ENCODE peak calls at places on chromosomes 16 and 17, in nine cellular contexts. C is neural progenitor cell; T is amniotic stem cell; S is HCEC 1CT; I is NCI-H1092 treated with DMSO at 0.1 percent for 48 hours; L is NCI-H1105; V is activated naive CD4-positive, alpha-beta T cell treated with anti-CD3 and anti-CD28 coated beads for 36 hours; F is stimulated activated CD8-positive, alpha-beta memory T cell treated with anti-CD3 and anti-CD28 coated beads, Interleukin-7, amount 100 ng/mL, for 1 hour; O is SK-N-SH. Q is an unnamed sample.

GRCh38 chr17:10155334-10156081 is 42.9 kb downstream of the GAS7 start:
- DNase-seq in C (no peak), I (no peak), V (no peak), O (no peak), L (no peak), S (no peak), T (no peak), F (no peak), Q (no peak)

GRCh38 chr17:36506249-36506826 is 19.9 kb downstream of the ZNHIT3 start:
- DNase-seq in C (no peak), T (no peak), F (no peak), O (no peak), V (no peak), S (no peak), I (no peak), L (no peak), Q (no peak)

GRCh38 chr17:44221072-44221861 is 1.8 kb upstream of the UBTF start:
- DNase-seq in S (peak; percentile 77), C (peak; percentile 92), V (peak; percentile 73), T (peak; percentile 58), O (peak; percentile 84), L (peak; percentile 67), I (peak; percentile 91), F (no peak), Q (peak; percentile 67)

GRCh38 chr16:81487301-81487720 is 42.7 kb downstream of the CMIP start:
- DNase-seq in F (no peak), I (no peak), C (no peak), L (no peak), O (no peak), V (no peak), T (no peak), S (no peak), Q (no peak)

GRCh38 chr17:77649717-77650211 is 308.7 kb upstream of the TNRC6C start:
- DNase-seq in O (no peak), C (no peak), F (no peak), I (no peak), S (peak; percentile 51), T (no peak), L (no peak), V (peak; percentile 25), Q (peak; percentile 2)

GRCh38 chr16:17831330-17831729 is 360.6 kb upstream of the XYLT1 start:
- DNase-seq in L (no peak), T (no peak), C (peak; percentile 26), O (no peak), V (no peak), F (no peak), S (no peak), I (no peak), Q (no peak)

GRCh38 chr17:53472586-53472985 is 350.1 kb upstream of the KIF2B start:
- DNase-seq in O (no peak), C (no peak), F (no peak), T (no peak), L (no peak), S (no peak), V (no peak), I (no peak), Q (no peak)

GRCh38 chr17:801660-802059 is 19.5 kb downstream of the MRM3 start:
- DNase-seq in C (no peak), L (no peak), O (no peak), S (no peak), V (no peak), I (no peak), F (no peak), T (no peak), Q (no peak)

GRCh38 chr17:7479389-7480192 is at the start of gene ZBTB4:
- DNase-seq in V (peak; percentile 60), L (peak; percentile 44), F (peak; percentile 49), S (peak; percentile 29), O (peak; percentile 92), T (no peak), I (peak; percentile 31), C (peak; percentile 82), Q (peak; percentile 81)

GRCh38 chr17:80475949-80476876 is at the start of gene NPTX1:
- DNase-seq in V (no peak), L (no peak), C (peak; percentile 67), I (peak; percentile 52), F (no peak), T (no peak), S (no peak), O (peak; percentile 87), Q (no peak)

GRCh38 chr17:1002412-1002753 is 5.5 kb downstream of the TIMM22 start:
- DNase-seq in O (no peak), T (no peak), F (no peak), S (no peak), I (no peak), C (no peak), V (no peak), L (no peak), Q (no peak)

GRCh38 chr17:80513201-80513600 is 31.4 kb upstream of the RPTOR start:
- DNase-seq in T (no peak), V (no peak), F (no peak), S (no peak), I (no peak), C (no peak), O (no peak), L (no peak), Q (no peak)

GRCh38 chr16:68756250-68757051 is 19.4 kb downstream of the CDH1 start:
- DNase-seq in I (peak; percentile 25), S (no peak), C (no peak), V (peak; percentile 93), T (no peak), L (no peak), O (no peak), F (no peak), Q (no peak)

Q was measured in ovary.